ENCODE peak calls at places on chromosomes 7 and 10, in seven cellular contexts. One of them, this sample, is unnamed.

GRCh38 chr7:157551325-157552070 is 214.7 kb downstream of the DNAJB6 start:
- DNase-seq in NCI-H345: no peak
- DNase-seq in ecto neural progenitor cell: no peak
- DNase-seq in nephron progenitor cell: no peak
- DNase-seq in T-helper 1 cell: no peak
- DNase-seq in left lung: peak
- DNase-seq in NAMALWA: no peak
- DNase-seq in this sample: peak

GRCh38 chr10:71214641-71215160 is 2.3 kb downstream of the UNC5B start:
- DNase-seq in T-helper 1 cell: no peak
- DNase-seq in NCI-H345: no peak
- DNase-seq in NAMALWA: no peak
- DNase-seq in left lung: no peak
- DNase-seq in ecto neural progenitor cell: peak
- DNase-seq in nephron progenitor cell: no peak
- DNase-seq in this sample: no peak

GRCh38 chr7:69395072-69395714 is 203.1 kb upstream of the AUTS2 start:
- DNase-seq in ecto neural progenitor cell: no peak
- DNase-seq in NCI-H345: no peak
- DNase-seq in T-helper 1 cell: no peak
- DNase-seq in left lung: no peak
- DNase-seq in NAMALWA: no peak
- DNase-seq in nephron progenitor cell: no peak
- DNase-seq in this sample: peak

GRCh38 chr10:92569071-92569470 is 4.8 kb downstream of the IDE start:
- DNase-seq in T-helper 1 cell: no peak
- DNase-seq in left lung: no peak
- DNase-seq in ecto neural progenitor cell: no peak
- DNase-seq in NAMALWA: no peak
- DNase-seq in NCI-H345: no peak
- DNase-seq in nephron progenitor cell: no peak
- DNase-seq in this sample: no peak

GRCh38 chr10:103445767-103446567 is 6.2 kb downstream of the CALHM2 start:
- DNase-seq in NCI-H345: no peak
- DNase-seq in NAMALWA: no peak
- DNase-seq in T-helper 1 cell: no peak
- DNase-seq in left lung: peak
- DNase-seq in nephron progenitor cell: no peak
- DNase-seq in ecto neural progenitor cell: no peak
- DNase-seq in this sample: peak

GRCh38 chr10:20890491-20891337 is 6.4 kb downstream of the NEBL start:
- DNase-seq in left lung: no peak
- DNase-seq in ecto neural progenitor cell: no peak
- DNase-seq in nephron progenitor cell: no peak
- DNase-seq in NAMALWA: no peak
- DNase-seq in NCI-H345: no peak
- DNase-seq in T-helper 1 cell: no peak
- DNase-seq in this sample: no peak

GRCh38 chr7:148419856-148420508 is 170.6 kb upstream of the C7orf33 start:
- DNase-seq in NCI-H345: no peak
- DNase-seq in NAMALWA: no peak
- DNase-seq in T-helper 1 cell: no peak
- DNase-seq in ecto neural progenitor cell: no peak
- DNase-seq in left lung: no peak
- DNase-seq in nephron progenitor cell: no peak
- DNase-seq in this sample: no peak

GRCh38 chr7:9488555-9488954 is 1055.1 kb downstream of the NXPH1 start:
- DNase-seq in NCI-H345: no peak
- DNase-seq in nephron progenitor cell: no peak
- DNase-seq in left lung: no peak
- DNase-seq in NAMALWA: no peak
- DNase-seq in ecto neural progenitor cell: no peak
- DNase-seq in T-helper 1 cell: no peak
- DNase-seq in this sample: no peak

GRCh38 chr10:86342111-86342863 is 24.3 kb downstream of the GRID1 start:
- DNase-seq in nephron progenitor cell: no peak
- DNase-seq in T-helper 1 cell: no peak
- DNase-seq in ecto neural progenitor cell: no peak
- DNase-seq in NCI-H345: no peak
- DNase-seq in left lung: peak
- DNase-seq in NAMALWA: no peak
- DNase-seq in this sample: peak

GRCh38 chr10:33087922-33088321 is 129.9 kb upstream of the ITGB1 start:
- DNase-seq in NAMALWA: no peak
- DNase-seq in ecto neural progenitor cell: no peak
- DNase-seq in T-helper 1 cell: no peak
- DNase-seq in nephron progenitor cell: no peak
- DNase-seq in NCI-H345: no peak
- DNase-seq in left lung: no peak
- DNase-seq in this sample: no peak

GRCh38 chr7:4549681-4550080 is 132.4 kb upstream of the FOXK1 start:
- DNase-seq in nephron progenitor cell: no peak
- DNase-seq in left lung: no peak
- DNase-seq in NAMALWA: no peak
- DNase-seq in T-helper 1 cell: no peak
- DNase-seq in NCI-H345: no peak
- DNase-seq in ecto neural progenitor cell: no peak
- DNase-seq in this sample: no peak

GRCh38 chr10:34031410-34031809 is 696.9 kb upstream of the NRP1 start:
- DNase-seq in NCI-H345: no peak
- DNase-seq in T-helper 1 cell: no peak
- DNase-seq in nephron progenitor cell: no peak
- DNase-seq in NAMALWA: no peak
- DNase-seq in left lung: no peak
- DNase-seq in ecto neural progenitor cell: no peak
- DNase-seq in this sample: peak

GRCh38 chr10:69715156-69715898 is 85.3 kb downstream of the FAM241B start:
- DNase-seq in left lung: no peak
- DNase-seq in T-helper 1 cell: no peak
- DNase-seq in NAMALWA: no peak
- DNase-seq in ecto neural progenitor cell: no peak
- DNase-seq in NCI-H345: no peak
- DNase-seq in nephron progenitor cell: no peak
- DNase-seq in this sample: no peak

GRCh38 chr7:42090806-42091205 is 146.2 kb downstream of the GLI3 start:
- DNase-seq in T-helper 1 cell: no peak
- DNase-seq in nephron progenitor cell: no peak
- DNase-seq in ecto neural progenitor cell: no peak
- DNase-seq in NAMALWA: no peak
- DNase-seq in NCI-H345: no peak
- DNase-seq in left lung: no peak
- DNase-seq in this sample: no peak

GRCh38 chr10:83127942-83128575 is 1011.2 kb upstream of the GHITM start:
- DNase-seq in T-helper 1 cell: no peak
- DNase-seq in NAMALWA: no peak
- DNase-seq in ecto neural progenitor cell: no peak
- DNase-seq in left lung: no peak
- DNase-seq in NCI-H345: no peak
- DNase-seq in nephron progenitor cell: no peak
- DNase-seq in this sample: no peak

GRCh38 chr10:71354771-71355170 is 35.7 kb downstream of the SLC29A3 start:
- DNase-seq in left lung: no peak
- DNase-seq in NCI-H345: no peak
- DNase-seq in nephron progenitor cell: no peak
- DNase-seq in NAMALWA: no peak
- DNase-seq in ecto neural progenitor cell: no peak
- DNase-seq in T-helper 1 cell: no peak
- DNase-seq in this sample: no peak

GRCh38 chr10:132111871-132112341 is 46.2 kb downstream of the JAKMIP3 start:
- DNase-seq in T-helper 1 cell: no peak
- DNase-seq in ecto neural progenitor cell: no peak
- DNase-seq in nephron progenitor cell: peak
- DNase-seq in NAMALWA: no peak
- DNase-seq in NCI-H345: no peak
- DNase-seq in left lung: peak
- DNase-seq in this sample: peak

GRCh38 chr10:28838908-28839307 is 161.6 kb downstream of the BAMBI start:
- DNase-seq in left lung: no peak
- DNase-seq in NAMALWA: no peak
- DNase-seq in ecto neural progenitor cell: no peak
- DNase-seq in T-helper 1 cell: no peak
- DNase-seq in NCI-H345: no peak
- DNase-seq in nephron progenitor cell: no peak
- DNase-seq in this sample: no peak

GRCh38 chr7:80552304-80552703 is 40.4 kb upstream of the GNAT3 start:
- DNase-seq in NAMALWA: no peak
- DNase-seq in NCI-H345: no peak
- DNase-seq in left lung: no peak
- DNase-seq in nephron progenitor cell: no peak
- DNase-seq in ecto neural progenitor cell: no peak
- DNase-seq in T-helper 1 cell: no peak
- DNase-seq in this sample: no peak

GRCh38 chr10:116385994-116386809 is 41.4 kb upstream of the PNLIPRP3 start:
- DNase-seq in ecto neural progenitor cell: no peak
- DNase-seq in NCI-H345: peak
- DNase-seq in NAMALWA: peak
- DNase-seq in left lung: no peak
- DNase-seq in T-helper 1 cell: no peak
- DNase-seq in nephron progenitor cell: peak
- DNase-seq in this sample: no peak

GRCh38 chr7:24560772-24561171 is 12.5 kb upstream of the PALS2 start:
- DNase-seq in left lung: no peak
- DNase-seq in nephron progenitor cell: no peak
- DNase-seq in ecto neural progenitor cell: no peak
- DNase-seq in NAMALWA: no peak
- DNase-seq in T-helper 1 cell: no peak
- DNase-seq in NCI-H345: no peak
- DNase-seq in this sample: no peak

GRCh38 chr10:94155722-94156271 is 162.1 kb downstream of the PLCE1 start:
- DNase-seq in T-helper 1 cell: no peak
- DNase-seq in NAMALWA: no peak
- DNase-seq in NCI-H345: no peak
- DNase-seq in ecto neural progenitor cell: no peak
- DNase-seq in nephron progenitor cell: no peak
- DNase-seq in left lung: no peak
- DNase-seq in this sample: no peak

GRCh38 chr10:14556285-14556956 is 218.3 kb downstream of the FAM107B start:
- DNase-seq in T-helper 1 cell: no peak
- DNase-seq in NAMALWA: peak
- DNase-seq in left lung: no peak
- DNase-seq in nephron progenitor cell: no peak
- DNase-seq in ecto neural progenitor cell: no peak
- DNase-seq in NCI-H345: no peak
- DNase-seq in this sample: no peak

GRCh38 chr10:60977161-60978128 is 33.5 kb upstream of the RHOBTB1 start:
- DNase-seq in T-helper 1 cell: no peak
- DNase-seq in NAMALWA: no peak
- DNase-seq in NCI-H345: no peak
- DNase-seq in nephron progenitor cell: no peak
- DNase-seq in ecto neural progenitor cell: no peak
- DNase-seq in left lung: no peak
- DNase-seq in this sample: no peak

GRCh38 chr10:101536800-101537199 is 51.3 kb downstream of the POLL start:
- DNase-seq in nephron progenitor cell: no peak
- DNase-seq in NAMALWA: peak
- DNase-seq in NCI-H345: peak
- DNase-seq in T-helper 1 cell: no peak
- DNase-seq in ecto neural progenitor cell: no peak
- DNase-seq in left lung: no peak
- DNase-seq in this sample: no peak

GRCh38 chr7:134988161-134988560 is 1.9 kb downstream of the AGBL3 start:
- DNase-seq in NCI-H345: no peak
- DNase-seq in ecto neural progenitor cell: no peak
- DNase-seq in T-helper 1 cell: no peak
- DNase-seq in nephron progenitor cell: no peak
- DNase-seq in NAMALWA: no peak
- DNase-seq in left lung: no peak
- DNase-seq in this sample: no peak

GRCh38 chr7:73742753-73743641 is 4.4 kb upstream of the ABHD11 start:
- DNase-seq in NAMALWA: peak
- DNase-seq in NCI-H345: peak
- DNase-seq in left lung: peak
- DNase-seq in ecto neural progenitor cell: peak
- DNase-seq in T-helper 1 cell: no peak
- DNase-seq in nephron progenitor cell: peak
- DNase-seq in this sample: peak

GRCh38 chr10:79158004-79158340 is 89.2 kb downstream of the ZMIZ1 start:
- DNase-seq in NCI-H345: no peak
- DNase-seq in T-helper 1 cell: no peak
- DNase-seq in ecto neural progenitor cell: no peak
- DNase-seq in left lung: no peak
- DNase-seq in NAMALWA: no peak
- DNase-seq in nephron progenitor cell: no peak
- DNase-seq in this sample: no peak

GRCh38 chr10:79393221-79393923 is 46.1 kb downstream of the PPIF start:
- DNase-seq in NCI-H345: no peak
- DNase-seq in T-helper 1 cell: no peak
- DNase-seq in NAMALWA: no peak
- DNase-seq in nephron progenitor cell: no peak
- DNase-seq in left lung: peak
- DNase-seq in ecto neural progenitor cell: no peak
- DNase-seq in this sample: no peak

GRCh38 chr10:14945097-14945496 is 8.8 kb downstream of the DCLRE1C start:
- DNase-seq in T-helper 1 cell: no peak
- DNase-seq in nephron progenitor cell: no peak
- DNase-seq in left lung: no peak
- DNase-seq in NCI-H345: no peak
- DNase-seq in ecto neural progenitor cell: no peak
- DNase-seq in NAMALWA: no peak
- DNase-seq in this sample: no peak

GRCh38 chr7:38398725-38399321 is 125.4 kb upstream of the TARP start:
- DNase-seq in NCI-H345: peak
- DNase-seq in left lung: peak
- DNase-seq in T-helper 1 cell: peak
- DNase-seq in NAMALWA: peak
- DNase-seq in ecto neural progenitor cell: peak
- DNase-seq in nephron progenitor cell: peak
- DNase-seq in this sample: no peak

GRCh38 chr7:33716581-33717477 is 188.5 kb upstream of the BMPER start:
- DNase-seq in T-helper 1 cell: no peak
- DNase-seq in left lung: no peak
- DNase-seq in ecto neural progenitor cell: no peak
- DNase-seq in NCI-H345: no peak
- DNase-seq in NAMALWA: peak
- DNase-seq in nephron progenitor cell: no peak
- DNase-seq in this sample: no peak

GRCh38 chr7:132045481-132045980 is 489.1 kb upstream of the PODXL start:
- DNase-seq in NAMALWA: no peak
- DNase-seq in left lung: no peak
- DNase-seq in T-helper 1 cell: no peak
- DNase-seq in nephron progenitor cell: no peak
- DNase-seq in ecto neural progenitor cell: peak
- DNase-seq in NCI-H345: no peak
- DNase-seq in this sample: no peak

GRCh38 chr10:93462881-93463280 is 19.3 kb downstream of the MYOF start:
- DNase-seq in NCI-H345: no peak
- DNase-seq in nephron progenitor cell: no peak
- DNase-seq in NAMALWA: no peak
- DNase-seq in T-helper 1 cell: no peak
- DNase-seq in left lung: no peak
- DNase-seq in ecto neural progenitor cell: no peak
- DNase-seq in this sample: no peak

GRCh38 chr7:136183981-136184380 is 206.8 kb upstream of the MTPN start:
- DNase-seq in T-helper 1 cell: no peak
- DNase-seq in nephron progenitor cell: no peak
- DNase-seq in NAMALWA: no peak
- DNase-seq in NCI-H345: no peak
- DNase-seq in left lung: no peak
- DNase-seq in ecto neural progenitor cell: no peak
- DNase-seq in this sample: no peak

GRCh38 chr10:10196701-10197100 is 821.0 kb upstream of the CELF2 start:
- DNase-seq in T-helper 1 cell: no peak
- DNase-seq in NCI-H345: no peak
- DNase-seq in NAMALWA: no peak
- DNase-seq in left lung: no peak
- DNase-seq in ecto neural progenitor cell: no peak
- DNase-seq in nephron progenitor cell: no peak
- DNase-seq in this sample: no peak

GRCh38 chr7:130814753-130815152 is 80.7 kb upstream of the KLF14 start:
- DNase-seq in NAMALWA: peak
- DNase-seq in ecto neural progenitor cell: no peak
- DNase-seq in left lung: no peak
- DNase-seq in T-helper 1 cell: no peak
- DNase-seq in NCI-H345: no peak
- DNase-seq in nephron progenitor cell: no peak
- DNase-seq in this sample: no peak

GRCh38 chr7:25579688-25580075 is 351.4 kb upstream of the NPVF start:
- DNase-seq in T-helper 1 cell: no peak
- DNase-seq in NCI-H345: no peak
- DNase-seq in ecto neural progenitor cell: no peak
- DNase-seq in NAMALWA: no peak
- DNase-seq in left lung: no peak
- DNase-seq in nephron progenitor cell: no peak
- DNase-seq in this sample: no peak

This sample was measured in suprapubic skin.